ENCODE peak calls at places on chromosomes 12 and 14, in ten cellular contexts. R is upper lobe of left lung, V is esophagus muscularis mucosa, G is transverse colon, O is HepG2, T is K562, X is suprapubic skin, P is sigmoid colon, D is SK-N-SH, Y is H1. M is an unnamed sample.

GRCh38 chr12:12432373-12432772 is 75.5 kb downstream of the BORCS5 start:
- DNase-seq in Y (no peak), O (no peak), D (no peak), V (no peak), T (no peak), G (no peak), X (no peak), P (no peak), R (no peak), M (no peak)

GRCh38 chr12:121005346-121005815 is 10.9 kb downstream of the C12orf43 start:
- DNase-seq in T (peak; percentile 61), X (no peak), R (peak; percentile 58), Y (peak; percentile 87), V (no peak), O (peak; percentile 59), P (no peak), D (peak; percentile 70), G (peak; percentile 72), M (peak; percentile 75)

GRCh38 chr14:82394916-82395315 is 861.3 kb upstream of the SEL1L start:
- DNase-seq in R (no peak), Y (no peak), G (no peak), O (no peak), X (no peak), T (no peak), D (no peak), P (no peak), V (no peak), M (no peak)

GRCh38 chr12:52682381-52682660 is 2.1 kb upstream of the KRT1 start:
- DNase-seq in D (no peak), Y (no peak), V (no peak), O (no peak), X (no peak), P (no peak), G (no peak), R (no peak), T (no peak), M (no peak)

GRCh38 chr12:132253698-132254480 is 75.5 kb downstream of the GALNT9 start:
- DNase-seq in T (no peak), G (no peak), P (no peak), X (no peak), Y (no peak), R (no peak), D (no peak), V (no peak), O (no peak), M (no peak)

GRCh38 chr12:53063708-53064612 is 14.1 kb downstream of the TNS2 start:
- DNase-seq in V (no peak), X (peak; percentile 82), O (no peak), R (no peak), T (no peak), G (peak; percentile 22), P (peak; percentile 92), Y (no peak), D (no peak), M (no peak)

GRCh38 chr12:851343-851742 is 98.2 kb downstream of the RAD52 start:
- DNase-seq in P (no peak), V (no peak), R (no peak), D (no peak), G (no peak), Y (no peak), T (no peak), O (no peak), X (no peak), M (no peak)

GRCh38 chr12:94207467-94208432 is 59.4 kb downstream of the PLXNC1 start:
- DNase-seq in Y (no peak), D (no peak), T (peak; percentile 18), X (no peak), G (peak; percentile 41), R (peak; percentile 34), P (no peak), V (no peak), O (no peak), M (no peak)

GRCh38 chr14:51999084-51999483 is 9.7 kb downstream of the RTRAF start:
- DNase-seq in X (no peak), D (no peak), P (no peak), V (no peak), G (no peak), O (no peak), T (no peak), Y (no peak), R (no peak), M (no peak)

GRCh38 chr14:24710403-24711063 is 76.5 kb upstream of the GZMB start:
- DNase-seq in P (no peak), T (peak; percentile 36), R (peak; percentile 36), V (peak; percentile 90), G (peak; percentile 44), Y (peak; percentile 67), O (peak; percentile 71), D (peak; percentile 45), X (no peak), M (peak; percentile 52)

GRCh38 chr12:87687362-87687761 is 341.8 kb downstream of the C12orf50 start:
- DNase-seq in R (no peak), V (no peak), D (no peak), Y (no peak), T (no peak), G (no peak), O (no peak), P (no peak), X (no peak), M (no peak)

GRCh38 chr14:51398898-51399297 is 158.9 kb downstream of the TMX1 start:
- DNase-seq in O (no peak), T (no peak), P (no peak), G (no peak), Y (no peak), R (no peak), V (no peak), X (no peak), D (no peak), M (no peak)

GRCh38 chr12:96396209-96396608 is 4.0 kb downstream of the CDK17 start:
- DNase-seq in X (no peak), P (no peak), Y (no peak), T (no peak), D (no peak), G (no peak), O (no peak), R (no peak), V (no peak), M (no peak)

GRCh38 chr12:12870454-12870853 is 20.9 kb upstream of the GPRC5A start:
- DNase-seq in O (peak; percentile 29), X (no peak), T (no peak), D (no peak), G (no peak), P (no peak), V (no peak), Y (no peak), R (no peak), M (no peak)

GRCh38 chr14:104783484-104784217 is 11.9 kb downstream of the AKT1 start:
- DNase-seq in X (no peak), O (no peak), G (no peak), V (no peak), R (no peak), Y (no peak), T (no peak), P (no peak), D (no peak), M (no peak)
- TF ChIP-seq POLR2AphosphoS5 in X (no peak), O (no peak), G (no peak), V (no peak), R (no peak), Y (no peak), T (no peak), P (no peak), D (no peak), M (no peak)

GRCh38 chr14:28761438-28762289 is 4.9 kb upstream of the FOXG1 start:
- DNase-seq in O (no peak), G (no peak), D (no peak), X (no peak), T (no peak), P (no peak), Y (no peak), V (no peak), R (no peak), M (no peak)

GRCh38 chr14:28763914-28764848 is 2.4 kb upstream of the FOXG1 start:
- DNase-seq in X (no peak), T (no peak), R (no peak), D (no peak), Y (peak; percentile 55), V (no peak), P (no peak), G (no peak), O (no peak), M (no peak)

GRCh38 chr14:28765169-28765906 is 1.2 kb upstream of the FOXG1 start:
- DNase-seq in T (no peak), Y (no peak), P (no peak), G (no peak), D (no peak), X (no peak), V (no peak), R (no peak), O (no peak), M (no peak)

GRCh38 chr14:28762290-28762948 is 4.2 kb upstream of the FOXG1 start:
- DNase-seq in X (no peak), P (no peak), T (no peak), O (no peak), D (no peak), G (no peak), R (no peak), V (no peak), Y (no peak), M (no peak)

GRCh38 chr14:28762949-28763313 is 3.7 kb upstream of the FOXG1 start:
- DNase-seq in Y (no peak), V (no peak), T (no peak), P (no peak), X (no peak), O (no peak), D (no peak), G (no peak), R (no peak), M (no peak)
- TF ChIP-seq EP300 in Y (no peak), V (no peak), T (no peak), P (no peak), X (no peak), O (no peak), D (no peak), G (no peak), R (no peak), M (no peak)

GRCh38 chr12:101051901-101052550 is 158.0 kb downstream of the SLC5A8 start:
- DNase-seq in P (no peak), Y (no peak), O (peak; percentile 88), X (no peak), R (no peak), G (peak; percentile 59), T (no peak), D (peak; percentile 5), V (no peak), M (no peak)
- TF ChIP-seq POLR2AphosphoS5 in P (no peak), Y (no peak), O (no peak), X (no peak), R (no peak), G (peak; percentile 54), T (no peak), D (peak; percentile 40), V (no peak), M (no peak)

DNA sequence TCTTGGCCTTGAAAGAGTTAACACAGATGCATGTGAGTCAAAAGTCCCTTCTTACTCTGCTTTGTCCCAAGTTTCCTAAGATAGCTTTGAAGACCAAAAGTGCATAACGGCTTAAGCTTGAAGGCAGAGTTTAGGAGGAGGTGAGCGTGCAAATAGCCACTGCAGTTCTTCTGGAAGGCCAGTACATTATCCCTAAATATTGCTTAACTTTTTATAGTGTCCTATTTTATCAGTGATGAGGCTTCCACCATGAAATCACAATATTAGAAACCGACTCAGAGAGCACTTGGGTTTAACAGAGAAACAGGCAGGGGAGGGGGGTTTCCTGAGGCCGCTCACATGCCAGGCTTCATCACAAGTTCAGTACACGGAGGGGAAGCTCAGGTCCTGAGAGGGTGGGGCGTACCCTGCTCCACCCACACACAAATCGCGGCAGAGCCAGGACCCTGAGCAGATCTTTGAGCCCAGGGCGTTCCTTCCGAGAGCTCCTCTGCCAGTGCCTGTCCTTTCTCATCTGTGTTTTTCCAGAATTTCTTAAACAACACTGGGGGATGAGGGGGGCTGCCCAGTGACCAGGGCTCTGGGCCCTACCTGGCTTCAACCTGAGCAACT is 26.8 kb upstream of the BDKRB2 start:
- DNase-seq in Y (no peak), T (no peak), X (no peak), P (peak; percentile 73), R (no peak), V (no peak), O (no peak), D (no peak), G (no peak), M (no peak)
- TF ChIP-seq EP300 in Y (no peak), T (no peak), X (no peak), P (no peak), R (no peak), V (no peak), O (no peak), D (no peak), G (no peak), M (no peak)

M was measured in stomach.